ENCODE peak calls at places on chromosomes 3 and 15, in seven cellular contexts. One of them, this sample, is unnamed.

GRCh38 chr3:14317057-14317553 is 85.3 kb upstream of the SLC6A6 start:
- DNase-seq in keratinocyte: no peak
- DNase-seq in endothelial cell of umbilical vein: no peak
- DNase-seq in heart left ventricle: no peak
- DNase-seq in mammary epithelial cell: peak
- DNase-seq in GM23338: peak
- DNase-seq in CD4-positive, alpha-beta T cell: no peak
- DNase-seq in this sample: no peak

GRCh38 chr3:191331443-191331842 is 1.1 kb upstream of the UTS2B start:
- DNase-seq in heart left ventricle: no peak
- DNase-seq in GM23338: no peak
- DNase-seq in keratinocyte: no peak
- DNase-seq in mammary epithelial cell: peak
- DNase-seq in endothelial cell of umbilical vein: peak
- DNase-seq in CD4-positive, alpha-beta T cell: no peak
- DNase-seq in this sample: no peak

GRCh38 chr3:55491296-55491816 is 4.2 kb upstream of the WNT5A start:
- DNase-seq in CD4-positive, alpha-beta T cell: no peak
- DNase-seq in mammary epithelial cell: peak
- DNase-seq in heart left ventricle: no peak
- DNase-seq in GM23338: no peak
- DNase-seq in keratinocyte: no peak
- DNase-seq in endothelial cell of umbilical vein: peak
- DNase-seq in this sample: no peak

GRCh38 chr3:33231755-33232465 is 13.3 kb upstream of the SUSD5 start:
- DNase-seq in CD4-positive, alpha-beta T cell: no peak
- DNase-seq in mammary epithelial cell: no peak
- DNase-seq in keratinocyte: no peak
- DNase-seq in heart left ventricle: no peak
- DNase-seq in GM23338: peak
- DNase-seq in endothelial cell of umbilical vein: no peak
- DNase-seq in this sample: no peak

GRCh38 chr15:24848050-24848449 is 106.7 kb upstream of the SNRPN start:
- DNase-seq in heart left ventricle: peak
- DNase-seq in CD4-positive, alpha-beta T cell: no peak
- DNase-seq in endothelial cell of umbilical vein: peak
- DNase-seq in keratinocyte: no peak
- DNase-seq in mammary epithelial cell: no peak
- DNase-seq in GM23338: peak
- DNase-seq in this sample: peak

GRCh38 chr3:177331203-177331602 is 133.9 kb upstream of the TBL1XR1 start:
- DNase-seq in mammary epithelial cell: no peak
- DNase-seq in keratinocyte: no peak
- DNase-seq in GM23338: no peak
- DNase-seq in endothelial cell of umbilical vein: no peak
- DNase-seq in heart left ventricle: no peak
- DNase-seq in CD4-positive, alpha-beta T cell: no peak
- DNase-seq in this sample: no peak

GRCh38 chr15:90241343-90242192 is 7.6 kb downstream of the GDPGP1 start:
- DNase-seq in GM23338: peak
- DNase-seq in heart left ventricle: no peak
- DNase-seq in endothelial cell of umbilical vein: no peak
- DNase-seq in keratinocyte: no peak
- DNase-seq in CD4-positive, alpha-beta T cell: no peak
- DNase-seq in mammary epithelial cell: no peak
- DNase-seq in this sample: no peak

GRCh38 chr3:106945435-106945834 is 431.8 kb upstream of the CCDC54 start:
- DNase-seq in endothelial cell of umbilical vein: no peak
- DNase-seq in GM23338: no peak
- DNase-seq in keratinocyte: no peak
- DNase-seq in mammary epithelial cell: no peak
- DNase-seq in CD4-positive, alpha-beta T cell: no peak
- DNase-seq in heart left ventricle: no peak
- DNase-seq in this sample: no peak

GRCh38 chr3:53624467-53624866 is 130.1 kb downstream of the CACNA1D start:
- DNase-seq in heart left ventricle: no peak
- DNase-seq in endothelial cell of umbilical vein: no peak
- DNase-seq in mammary epithelial cell: no peak
- DNase-seq in CD4-positive, alpha-beta T cell: no peak
- DNase-seq in keratinocyte: no peak
- DNase-seq in GM23338: no peak
- DNase-seq in this sample: no peak

GRCh38 chr3:196073188-196073838 is 8.6 kb downstream of the TFRC start:
- DNase-seq in mammary epithelial cell: peak
- DNase-seq in keratinocyte: peak
- DNase-seq in GM23338: peak
- DNase-seq in heart left ventricle: no peak
- DNase-seq in CD4-positive, alpha-beta T cell: peak
- DNase-seq in endothelial cell of umbilical vein: peak
- DNase-seq in this sample: peak

GRCh38 chr3:152054315-152054714 is 180.9 kb downstream of the SUCNR1 start:
- DNase-seq in keratinocyte: no peak
- DNase-seq in endothelial cell of umbilical vein: no peak
- DNase-seq in mammary epithelial cell: no peak
- DNase-seq in heart left ventricle: no peak
- DNase-seq in CD4-positive, alpha-beta T cell: no peak
- DNase-seq in GM23338: no peak
- DNase-seq in this sample: no peak

GRCh38 chr15:66165856-66166255 is 87.7 kb downstream of the MEGF11 start:
- DNase-seq in endothelial cell of umbilical vein: no peak
- DNase-seq in heart left ventricle: peak
- DNase-seq in GM23338: no peak
- DNase-seq in keratinocyte: no peak
- DNase-seq in CD4-positive, alpha-beta T cell: no peak
- DNase-seq in mammary epithelial cell: no peak
- DNase-seq in this sample: no peak

GRCh38 chr3:15271785-15272381 is 60.5 kb downstream of the SH3BP5 start:
- DNase-seq in CD4-positive, alpha-beta T cell: peak
- DNase-seq in keratinocyte: no peak
- DNase-seq in heart left ventricle: no peak
- DNase-seq in mammary epithelial cell: no peak
- DNase-seq in endothelial cell of umbilical vein: no peak
- DNase-seq in GM23338: no peak
- DNase-seq in this sample: no peak

GRCh38 chr3:12518266-12519028 is 26.9 kb downstream of the MKRN2OS start:
- DNase-seq in GM23338: no peak
- DNase-seq in endothelial cell of umbilical vein: no peak
- DNase-seq in mammary epithelial cell: no peak
- DNase-seq in keratinocyte: no peak
- DNase-seq in heart left ventricle: no peak
- DNase-seq in CD4-positive, alpha-beta T cell: no peak
- DNase-seq in this sample: no peak

DNA sequence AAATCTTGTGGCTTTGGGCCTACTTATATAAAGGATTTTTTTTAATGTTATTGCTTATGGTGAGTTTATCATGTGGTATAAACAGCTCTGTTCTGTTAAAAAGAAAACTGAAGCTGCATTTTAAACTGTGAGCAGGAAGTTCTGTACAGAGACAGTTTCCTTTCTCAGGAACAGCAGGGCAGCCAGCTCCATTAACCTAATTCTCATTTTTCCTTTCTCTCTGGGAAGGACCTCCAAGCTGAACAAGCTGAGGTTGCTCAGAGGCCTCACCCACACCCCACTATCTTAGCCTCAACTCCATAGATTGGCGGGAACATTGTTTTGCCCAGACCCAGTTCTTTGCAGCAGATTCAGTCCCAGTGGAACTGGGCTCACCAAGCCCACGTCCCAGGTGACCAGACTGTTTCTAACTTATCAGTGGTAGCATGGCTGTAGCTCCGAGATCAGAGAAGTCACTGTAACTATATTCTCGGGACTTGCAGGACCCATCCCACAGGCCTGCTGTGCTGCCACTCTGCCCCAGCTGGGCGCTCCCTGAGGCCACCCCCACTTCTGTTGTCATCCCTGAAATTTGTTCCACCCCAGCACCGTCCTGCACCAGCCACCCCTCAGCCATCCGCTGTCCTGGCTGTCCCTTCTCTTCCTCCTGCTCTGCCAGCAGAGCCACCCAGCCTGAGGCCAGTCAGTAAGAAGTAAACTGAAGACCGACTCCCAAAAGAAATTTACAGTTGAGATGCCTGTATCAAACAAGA is 33.2 kb upstream of the VILL start:
- DNase-seq in heart left ventricle: no peak
- DNase-seq in mammary epithelial cell: no peak
- DNase-seq in keratinocyte: no peak
- DNase-seq in endothelial cell of umbilical vein: peak
- DNase-seq in GM23338: no peak
- DNase-seq in CD4-positive, alpha-beta T cell: no peak
- DNase-seq in this sample: no peak
- H3K27ac ChIP-seq in heart left ventricle: peak
- H3K27ac ChIP-seq in mammary epithelial cell: no peak
- H3K27ac ChIP-seq in keratinocyte: no peak
- H3K27ac ChIP-seq in endothelial cell of umbilical vein: peak
- H3K27ac ChIP-seq in GM23338: peak
- H3K27ac ChIP-seq in CD4-positive, alpha-beta T cell: peak
- H3K27ac ChIP-seq in this sample: peak

DNA sequence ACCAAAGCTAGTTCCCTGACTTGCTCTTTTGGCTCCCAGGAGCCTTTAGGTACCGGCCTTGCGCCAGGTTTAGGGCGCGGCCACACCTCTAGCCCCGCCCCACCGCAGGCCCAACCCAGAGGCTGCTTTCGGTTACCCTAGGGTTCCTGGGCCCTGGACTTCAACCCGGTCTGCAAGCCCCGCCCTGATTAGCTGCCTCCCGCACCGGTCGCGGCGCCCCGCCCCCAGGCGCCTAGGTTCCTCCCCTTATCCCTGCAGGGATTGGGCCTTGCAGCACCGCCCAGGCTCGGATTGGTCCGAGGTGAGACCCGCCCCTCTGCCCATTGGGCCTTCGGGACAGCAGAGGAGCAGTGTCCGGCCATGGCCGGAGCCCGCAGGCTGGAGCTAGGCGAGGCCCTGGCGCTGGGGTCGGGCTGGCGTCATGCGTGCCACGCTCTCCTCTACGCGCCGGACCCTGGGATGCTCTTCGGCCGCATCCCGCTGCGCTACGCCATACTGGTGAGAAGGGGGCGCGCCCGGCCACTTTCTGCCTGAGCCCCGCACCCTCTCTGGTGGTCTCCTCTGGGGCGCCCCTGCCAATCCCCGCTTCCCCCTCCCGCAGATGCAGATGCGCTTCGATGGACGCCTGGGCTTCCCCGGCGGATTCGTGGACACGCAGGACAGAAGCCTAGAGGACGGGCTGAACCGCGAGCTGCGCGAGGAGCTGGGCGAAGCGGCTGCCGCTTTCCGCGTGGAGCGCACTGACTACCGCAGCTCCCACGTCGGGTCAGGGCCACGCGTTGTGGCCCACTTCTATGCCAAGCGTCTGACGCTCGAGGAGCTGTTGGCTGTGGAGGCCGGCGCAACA is at the start of gene NUDT16:
- DNase-seq in heart left ventricle: peak
- DNase-seq in endothelial cell of umbilical vein: peak
- DNase-seq in GM23338: peak
- DNase-seq in keratinocyte: peak
- DNase-seq in CD4-positive, alpha-beta T cell: peak
- DNase-seq in mammary epithelial cell: peak
- DNase-seq in this sample: peak
- H3K27ac ChIP-seq in heart left ventricle: peak
- H3K27ac ChIP-seq in endothelial cell of umbilical vein: peak
- H3K27ac ChIP-seq in GM23338: peak
- H3K27ac ChIP-seq in keratinocyte: peak
- H3K27ac ChIP-seq in CD4-positive, alpha-beta T cell: no peak
- H3K27ac ChIP-seq in mammary epithelial cell: peak
- H3K27ac ChIP-seq in this sample: peak

GRCh38 chr15:39213385-39213840 is 367.5 kb upstream of the THBS1 start:
- DNase-seq in keratinocyte: peak
- DNase-seq in mammary epithelial cell: peak
- DNase-seq in GM23338: peak
- DNase-seq in CD4-positive, alpha-beta T cell: no peak
- DNase-seq in endothelial cell of umbilical vein: no peak
- DNase-seq in heart left ventricle: peak
- DNase-seq in this sample: no peak
- H3K27ac ChIP-seq in keratinocyte: peak
- H3K27ac ChIP-seq in mammary epithelial cell: peak
- H3K27ac ChIP-seq in GM23338: peak
- H3K27ac ChIP-seq in CD4-positive, alpha-beta T cell: no peak
- H3K27ac ChIP-seq in endothelial cell of umbilical vein: no peak
- H3K27ac ChIP-seq in heart left ventricle: peak
- H3K27ac ChIP-seq in this sample: no peak

GRCh38 chr3:160808838-160809237 is 52.8 kb downstream of the PPM1L start:
- DNase-seq in CD4-positive, alpha-beta T cell: no peak
- DNase-seq in mammary epithelial cell: no peak
- DNase-seq in keratinocyte: no peak
- DNase-seq in endothelial cell of umbilical vein: no peak
- DNase-seq in GM23338: no peak
- DNase-seq in heart left ventricle: peak
- DNase-seq in this sample: no peak

GRCh38 chr3:160809453-160809852 is 53.4 kb downstream of the PPM1L start:
- DNase-seq in CD4-positive, alpha-beta T cell: no peak
- DNase-seq in heart left ventricle: no peak
- DNase-seq in GM23338: no peak
- DNase-seq in mammary epithelial cell: no peak
- DNase-seq in endothelial cell of umbilical vein: no peak
- DNase-seq in keratinocyte: no peak
- DNase-seq in this sample: no peak

GRCh38 chr3:160812304-160812703 is 56.3 kb downstream of the PPM1L start:
- DNase-seq in GM23338: no peak
- DNase-seq in endothelial cell of umbilical vein: no peak
- DNase-seq in mammary epithelial cell: no peak
- DNase-seq in heart left ventricle: no peak
- DNase-seq in CD4-positive, alpha-beta T cell: no peak
- DNase-seq in keratinocyte: no peak
- DNase-seq in this sample: no peak

GRCh38 chr3:160806686-160807085 is 50.7 kb downstream of the PPM1L start:
- DNase-seq in CD4-positive, alpha-beta T cell: no peak
- DNase-seq in mammary epithelial cell: no peak
- DNase-seq in keratinocyte: no peak
- DNase-seq in endothelial cell of umbilical vein: no peak
- DNase-seq in heart left ventricle: no peak
- DNase-seq in GM23338: no peak
- DNase-seq in this sample: no peak

GRCh38 chr3:160810360-160810759 is 54.3 kb downstream of the PPM1L start:
- DNase-seq in CD4-positive, alpha-beta T cell: no peak
- DNase-seq in mammary epithelial cell: no peak
- DNase-seq in GM23338: no peak
- DNase-seq in heart left ventricle: no peak
- DNase-seq in keratinocyte: no peak
- DNase-seq in endothelial cell of umbilical vein: no peak
- DNase-seq in this sample: no peak
- H3K27ac ChIP-seq in CD4-positive, alpha-beta T cell: no peak
- H3K27ac ChIP-seq in mammary epithelial cell: no peak
- H3K27ac ChIP-seq in GM23338: no peak
- H3K27ac ChIP-seq in heart left ventricle: peak
- H3K27ac ChIP-seq in keratinocyte: no peak
- H3K27ac ChIP-seq in endothelial cell of umbilical vein: no peak
- H3K27ac ChIP-seq in this sample: no peak

GRCh38 chr15:60993008-60993407 is 236.1 kb downstream of the RORA start:
- DNase-seq in GM23338: no peak
- DNase-seq in endothelial cell of umbilical vein: no peak
- DNase-seq in heart left ventricle: no peak
- DNase-seq in keratinocyte: no peak
- DNase-seq in CD4-positive, alpha-beta T cell: no peak
- DNase-seq in mammary epithelial cell: no peak
- DNase-seq in this sample: no peak
- H3K27ac ChIP-seq in GM23338: no peak
- H3K27ac ChIP-seq in endothelial cell of umbilical vein: no peak
- H3K27ac ChIP-seq in heart left ventricle: no peak
- H3K27ac ChIP-seq in keratinocyte: no peak
- H3K27ac ChIP-seq in CD4-positive, alpha-beta T cell: no peak
- H3K27ac ChIP-seq in mammary epithelial cell: no peak
- H3K27ac ChIP-seq in this sample: no peak